ENCODE peak calls at places on chromosomes 16 and 17, in eight cellular contexts. One of them, this sample, is unnamed.

GRCh38 chr16:11470676-11471415 is 115.9 kb downstream of the LITAF start:
- DNase-seq in uterus: no peak
- DNase-seq in right atrium auricular region: no peak
- DNase-seq in prostate gland: no peak
- DNase-seq in IMR-90: peak; percentile 49
- DNase-seq in ascending aorta: no peak
- DNase-seq in aorta: peak; percentile 73
- DNase-seq in A549: no peak
- DNase-seq in this sample: no peak

GRCh38 chr17:1153795-1154546 is 25.8 kb downstream of the ABR start:
- DNase-seq in uterus: peak; percentile 90
- DNase-seq in right atrium auricular region: peak; percentile 76
- DNase-seq in prostate gland: no peak
- DNase-seq in IMR-90: peak; percentile 67
- DNase-seq in ascending aorta: peak; percentile 92
- DNase-seq in aorta: peak; percentile 93
- DNase-seq in A549: peak; percentile 55
- DNase-seq in this sample: peak; percentile 13

GRCh38 chr16:24685539-24686432 is 43.7 kb upstream of the TNRC6A start:
- DNase-seq in uterus: peak; percentile 85
- DNase-seq in right atrium auricular region: peak; percentile 90
- DNase-seq in prostate gland: no peak
- DNase-seq in IMR-90: peak; percentile 82
- DNase-seq in ascending aorta: peak; percentile 88
- DNase-seq in aorta: peak; percentile 85
- DNase-seq in A549: peak; percentile 79
- DNase-seq in this sample: peak; percentile 22

GRCh38 chr17:57062865-57063264 is 22.2 kb upstream of the AKAP1 start:
- DNase-seq in uterus: no peak
- DNase-seq in right atrium auricular region: no peak
- DNase-seq in prostate gland: no peak
- DNase-seq in IMR-90: no peak
- DNase-seq in ascending aorta: no peak
- DNase-seq in aorta: no peak
- DNase-seq in A549: no peak
- DNase-seq in this sample: no peak

GRCh38 chr17:76675648-76676047 is 32.1 kb upstream of the ST6GALNAC1 start:
- DNase-seq in uterus: no peak
- DNase-seq in right atrium auricular region: no peak
- DNase-seq in prostate gland: no peak
- DNase-seq in IMR-90: no peak
- DNase-seq in ascending aorta: no peak
- DNase-seq in aorta: no peak
- DNase-seq in A549: no peak
- DNase-seq in this sample: no peak

GRCh38 chr17:70527364-70527888 is 358.1 kb downstream of the KCNJ2 start:
- DNase-seq in uterus: no peak
- DNase-seq in right atrium auricular region: no peak
- DNase-seq in prostate gland: no peak
- DNase-seq in IMR-90: no peak
- DNase-seq in ascending aorta: no peak
- DNase-seq in aorta: no peak
- DNase-seq in A549: no peak
- DNase-seq in this sample: no peak

GRCh38 chr17:44916059-44916780 is 920 bp upstream of the GFAP start:
- DNase-seq in uterus: no peak
- DNase-seq in right atrium auricular region: no peak
- DNase-seq in prostate gland: no peak
- DNase-seq in IMR-90: no peak
- DNase-seq in ascending aorta: no peak
- DNase-seq in aorta: peak; percentile 59
- DNase-seq in A549: no peak
- DNase-seq in this sample: no peak

GRCh38 chr17:5364156-5364555 is 55.3 kb downstream of the NUP88 start:
- DNase-seq in uterus: no peak
- DNase-seq in right atrium auricular region: no peak
- DNase-seq in prostate gland: no peak
- DNase-seq in IMR-90: peak; percentile 83
- DNase-seq in ascending aorta: no peak
- DNase-seq in aorta: no peak
- DNase-seq in A549: no peak
- DNase-seq in this sample: no peak

GRCh38 chr17:21287703-21288449 is 3.4 kb downstream of the MAP2K3 start:
- DNase-seq in uterus: peak; percentile 92
- DNase-seq in right atrium auricular region: peak; percentile 100
- DNase-seq in prostate gland: peak; percentile 94
- DNase-seq in IMR-90: peak; percentile 97
- DNase-seq in ascending aorta: peak; percentile 100
- DNase-seq in aorta: peak; percentile 99
- DNase-seq in A549: peak; percentile 98
- DNase-seq in this sample: peak; percentile 89

GRCh38 chr17:76382803-76383644 is 1.4 kb upstream of the SPHK1 start:
- DNase-seq in uterus: no peak
- DNase-seq in right atrium auricular region: no peak
- DNase-seq in prostate gland: peak; percentile 69
- DNase-seq in IMR-90: peak; percentile 78
- DNase-seq in ascending aorta: peak; percentile 82
- DNase-seq in aorta: peak; percentile 88
- DNase-seq in A549: peak; percentile 75
- DNase-seq in this sample: peak; percentile 63

GRCh38 chr17:17924131-17924856 is 47.9 kb downstream of the TOM1L2 start:
- DNase-seq in uterus: no peak
- DNase-seq in right atrium auricular region: no peak
- DNase-seq in prostate gland: no peak
- DNase-seq in IMR-90: no peak
- DNase-seq in ascending aorta: no peak
- DNase-seq in aorta: no peak
- DNase-seq in A549: no peak
- DNase-seq in this sample: no peak

GRCh38 chr17:57577751-57578607 is 167.1 kb downstream of the CCDC182 start:
- DNase-seq in uterus: peak; percentile 80
- DNase-seq in right atrium auricular region: peak; percentile 80
- DNase-seq in prostate gland: peak; percentile 29
- DNase-seq in IMR-90: peak; percentile 70
- DNase-seq in ascending aorta: no peak
- DNase-seq in aorta: no peak
- DNase-seq in A549: no peak
- DNase-seq in this sample: peak; percentile 49

GRCh38 chr16:20051611-20052010 is 22.1 kb downstream of the GPR139 start:
- DNase-seq in uterus: no peak
- DNase-seq in right atrium auricular region: no peak
- DNase-seq in prostate gland: no peak
- DNase-seq in IMR-90: no peak
- DNase-seq in ascending aorta: no peak
- DNase-seq in aorta: no peak
- DNase-seq in A549: no peak
- DNase-seq in this sample: no peak

GRCh38 chr16:53530046-53530445 is 27.0 kb upstream of the AKTIP start:
- DNase-seq in uterus: no peak
- DNase-seq in right atrium auricular region: no peak
- DNase-seq in prostate gland: no peak
- DNase-seq in IMR-90: no peak
- DNase-seq in ascending aorta: no peak
- DNase-seq in aorta: no peak
- DNase-seq in A549: no peak
- DNase-seq in this sample: peak; percentile 81

GRCh38 chr16:14559809-14560227 is 70.2 kb downstream of the PARN start:
- DNase-seq in uterus: no peak
- DNase-seq in right atrium auricular region: no peak
- DNase-seq in prostate gland: peak; percentile 65
- DNase-seq in IMR-90: no peak
- DNase-seq in ascending aorta: no peak
- DNase-seq in aorta: no peak
- DNase-seq in A549: peak; percentile 47
- DNase-seq in this sample: no peak

GRCh38 chr17:8925808-8926207 is 39.7 kb downstream of the PIK3R5 start:
- DNase-seq in uterus: no peak
- DNase-seq in right atrium auricular region: no peak
- DNase-seq in prostate gland: no peak
- DNase-seq in IMR-90: no peak
- DNase-seq in ascending aorta: no peak
- DNase-seq in aorta: no peak
- DNase-seq in A549: no peak
- DNase-seq in this sample: no peak

DNA sequence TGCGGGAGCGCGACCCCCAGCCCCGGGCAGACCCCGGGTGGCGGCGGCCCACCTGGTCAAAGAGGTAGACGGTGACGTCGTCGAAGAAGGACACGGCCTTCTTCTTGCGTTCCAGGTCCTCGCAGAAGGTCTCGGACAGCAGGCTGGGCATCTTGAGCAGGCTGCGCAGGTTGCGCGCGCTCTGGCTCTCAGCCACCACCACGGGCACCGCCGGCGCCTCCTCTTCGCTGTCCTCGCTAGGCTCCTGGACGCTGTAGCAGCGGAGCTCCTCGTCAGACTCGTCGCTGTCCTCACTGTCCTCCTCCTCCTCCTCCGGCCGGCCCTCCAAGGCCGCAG is 45.2 kb upstream of the PVALEF start:
- DNase-seq in uterus: no peak
- DNase-seq in right atrium auricular region: no peak
- DNase-seq in prostate gland: no peak
- DNase-seq in IMR-90: no peak
- DNase-seq in ascending aorta: no peak
- DNase-seq in aorta: no peak
- DNase-seq in A549: no peak
- DNase-seq in this sample: no peak
- H3K4me3 ChIP-seq in uterus: no peak overlapping the region
- H3K4me3 ChIP-seq in right atrium auricular region: peak overlapping the region; percentile 47
- H3K4me3 ChIP-seq in prostate gland: no peak overlapping the region
- H3K4me3 ChIP-seq in IMR-90: no peak overlapping the region
- H3K4me3 ChIP-seq in ascending aorta: no peak overlapping the region
- H3K4me3 ChIP-seq in aorta: no peak overlapping the region
- H3K4me3 ChIP-seq in A549: peak overlapping the region; percentile 56
- H3K4me3 ChIP-seq in this sample: no peak overlapping the region

DNA sequence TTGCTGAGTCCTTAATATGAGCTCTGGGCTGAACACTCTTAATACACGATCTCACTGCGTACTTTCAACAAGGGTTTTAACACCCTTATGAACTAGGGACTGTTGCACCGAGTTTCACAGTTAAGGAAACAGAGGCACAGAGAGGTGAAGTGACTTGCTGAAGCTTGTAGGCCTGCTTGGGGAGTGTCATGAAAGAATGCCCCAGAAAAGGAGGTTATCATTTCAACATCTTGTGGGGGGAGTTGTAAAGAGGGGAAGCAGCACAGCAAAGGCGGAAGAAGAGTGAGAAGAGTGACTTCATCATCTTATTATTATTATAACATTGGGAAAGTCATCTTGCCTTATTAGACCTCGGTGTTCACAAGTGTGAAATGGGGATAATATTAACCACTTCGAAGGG is 2.1 kb downstream of the CCL4 start:
- DNase-seq in uterus: no peak
- DNase-seq in right atrium auricular region: no peak
- DNase-seq in prostate gland: no peak
- DNase-seq in IMR-90: no peak
- DNase-seq in ascending aorta: no peak
- DNase-seq in aorta: no peak
- DNase-seq in A549: no peak
- DNase-seq in this sample: no peak
- H3K4me1 ChIP-seq in uterus: no peaks in the 10 kb centered on the region
- H3K4me1 ChIP-seq in right atrium auricular region: no peaks in the 10 kb centered on the region
- H3K4me1 ChIP-seq in prostate gland: no peaks in the 10 kb centered on the region
- H3K4me1 ChIP-seq in IMR-90: no peaks in the 10 kb centered on the region
- H3K4me1 ChIP-seq in ascending aorta: no peaks in the 10 kb centered on the region
- H3K4me1 ChIP-seq in aorta: no peaks in the 10 kb centered on the region
- H3K4me1 ChIP-seq in A549: no peaks in the 10 kb centered on the region
- H3K4me1 ChIP-seq in this sample: no peaks in the 10 kb centered on the region

GRCh38 chr17:82030470-82031302 is 792 bp upstream of the RAC3 start:
- DNase-seq in uterus: peak; percentile 73
- DNase-seq in right atrium auricular region: peak; percentile 78
- DNase-seq in prostate gland: peak; percentile 83
- DNase-seq in IMR-90: peak; percentile 79
- DNase-seq in ascending aorta: peak; percentile 82
- DNase-seq in aorta: peak; percentile 94
- DNase-seq in A549: peak; percentile 93
- DNase-seq in this sample: peak; percentile 90
- H3K27ac ChIP-seq in uterus: no peak overlapping the region
- H3K27ac ChIP-seq in right atrium auricular region: no peak overlapping the region
- H3K27ac ChIP-seq in prostate gland: peak overlapping the region; percentile 87
- H3K27ac ChIP-seq in IMR-90: no peak overlapping the region
- H3K27ac ChIP-seq in ascending aorta: no peak overlapping the region
- H3K27ac ChIP-seq in aorta: no peak overlapping the region
- H3K27ac ChIP-seq in A549: peak overlapping the region; percentile 94
- H3K27ac ChIP-seq in this sample: no peak overlapping the region

GRCh38 chr17:48616719-48617514 is 1.8 kb upstream of the HOXB8 start:
- DNase-seq in uterus: no peak
- DNase-seq in right atrium auricular region: no peak
- DNase-seq in prostate gland: no peak
- DNase-seq in IMR-90: no peak
- DNase-seq in ascending aorta: no peak
- DNase-seq in aorta: no peak
- DNase-seq in A549: no peak
- DNase-seq in this sample: no peak
- H3K4me3 ChIP-seq in uterus: no peak overlapping the region
- H3K4me3 ChIP-seq in right atrium auricular region: no peak overlapping the region
- H3K4me3 ChIP-seq in prostate gland: no peak overlapping the region
- H3K4me3 ChIP-seq in IMR-90: no peak overlapping the region
- H3K4me3 ChIP-seq in ascending aorta: no peak overlapping the region
- H3K4me3 ChIP-seq in aorta: no peak overlapping the region
- H3K4me3 ChIP-seq in A549: no peak overlapping the region
- H3K4me3 ChIP-seq in this sample: no peak overlapping the region

This sample was measured in SJCRH30.